ENCODE peak calls at places on chromosomes 5 and 9, in nine cellular contexts. One of them, this sample, is unnamed.

GRCh38 chr9:34809504-34810186 is 99.7 kb upstream of the CCL21 start:
- DNase-seq in fibroblast of lung: peak; percentile 3
- DNase-seq in mammary epithelial cell: peak; percentile 9
- DNase-seq in cardiac muscle cell: peak; percentile 20
- DNase-seq in neuronal stem cell: peak; percentile 18
- DNase-seq in suprapubic skin: no peak
- DNase-seq in thoracic aorta: no peak
- DNase-seq in spleen: no peak
- DNase-seq in CD4-positive, CD25-positive, alpha-beta regulatory T cell: no peak
- DNase-seq in this sample: no peak

GRCh38 chr5:127875235-127876021 is 172.2 kb downstream of the CCDC192 start:
- DNase-seq in suprapubic skin: no peak
- DNase-seq in thoracic aorta: no peak
- DNase-seq in mammary epithelial cell: peak; percentile 51
- DNase-seq in CD4-positive, CD25-positive, alpha-beta regulatory T cell: peak; percentile 32
- DNase-seq in neuronal stem cell: peak; percentile 14
- DNase-seq in fibroblast of lung: peak; percentile 78
- DNase-seq in cardiac muscle cell: peak; percentile 91
- DNase-seq in spleen: no peak
- DNase-seq in this sample: no peak

GRCh38 chr9:115018547-115019435 is 88.4 kb upstream of the TNFSF8 start:
- DNase-seq in CD4-positive, CD25-positive, alpha-beta regulatory T cell: no peak
- DNase-seq in neuronal stem cell: no peak
- DNase-seq in cardiac muscle cell: no peak
- DNase-seq in thoracic aorta: no peak
- DNase-seq in mammary epithelial cell: no peak
- DNase-seq in spleen: no peak
- DNase-seq in fibroblast of lung: peak; percentile 82
- DNase-seq in suprapubic skin: no peak
- DNase-seq in this sample: no peak

GRCh38 chr9:2809692-2810423 is 34.0 kb downstream of the PUM3 start:
- DNase-seq in neuronal stem cell: peak; percentile 36
- DNase-seq in fibroblast of lung: peak; percentile 94
- DNase-seq in thoracic aorta: no peak
- DNase-seq in CD4-positive, CD25-positive, alpha-beta regulatory T cell: no peak
- DNase-seq in mammary epithelial cell: no peak
- DNase-seq in spleen: no peak
- DNase-seq in cardiac muscle cell: peak; percentile 60
- DNase-seq in suprapubic skin: no peak
- DNase-seq in this sample: no peak

GRCh38 chr9:107488400-107489143 is 997 bp downstream of the KLF4 start:
- DNase-seq in suprapubic skin: peak; percentile 92
- DNase-seq in neuronal stem cell: no peak
- DNase-seq in CD4-positive, CD25-positive, alpha-beta regulatory T cell: peak; percentile 12
- DNase-seq in thoracic aorta: peak; percentile 30
- DNase-seq in fibroblast of lung: peak; percentile 79
- DNase-seq in spleen: peak; percentile 86
- DNase-seq in mammary epithelial cell: peak; percentile 70
- DNase-seq in cardiac muscle cell: peak; percentile 37
- DNase-seq in this sample: no peak

GRCh38 chr9:107982735-107983134 is 493.2 kb upstream of the KLF4 start:
- DNase-seq in CD4-positive, CD25-positive, alpha-beta regulatory T cell: no peak
- DNase-seq in cardiac muscle cell: no peak
- DNase-seq in fibroblast of lung: no peak
- DNase-seq in thoracic aorta: no peak
- DNase-seq in neuronal stem cell: no peak
- DNase-seq in mammary epithelial cell: no peak
- DNase-seq in suprapubic skin: no peak
- DNase-seq in spleen: no peak
- DNase-seq in this sample: no peak

GRCh38 chr9:33202552-33203300 is 35.6 kb upstream of the B4GALT1 start:
- DNase-seq in spleen: peak; percentile 84
- DNase-seq in thoracic aorta: no peak
- DNase-seq in neuronal stem cell: no peak
- DNase-seq in CD4-positive, CD25-positive, alpha-beta regulatory T cell: peak; percentile 43
- DNase-seq in suprapubic skin: no peak
- DNase-seq in cardiac muscle cell: no peak
- DNase-seq in mammary epithelial cell: no peak
- DNase-seq in fibroblast of lung: peak; percentile 82
- DNase-seq in this sample: peak; percentile 58

GRCh38 chr9:108150736-108151135 is 661.2 kb upstream of the KLF4 start:
- DNase-seq in CD4-positive, CD25-positive, alpha-beta regulatory T cell: no peak
- DNase-seq in cardiac muscle cell: no peak
- DNase-seq in neuronal stem cell: no peak
- DNase-seq in thoracic aorta: no peak
- DNase-seq in spleen: no peak
- DNase-seq in suprapubic skin: peak; percentile 81
- DNase-seq in mammary epithelial cell: no peak
- DNase-seq in fibroblast of lung: peak; percentile 70
- DNase-seq in this sample: no peak

GRCh38 chr9:13707635-13708410 is 428.3 kb upstream of the MPDZ start:
- DNase-seq in spleen: no peak
- DNase-seq in mammary epithelial cell: peak; percentile 46
- DNase-seq in thoracic aorta: no peak
- DNase-seq in suprapubic skin: no peak
- DNase-seq in neuronal stem cell: no peak
- DNase-seq in fibroblast of lung: peak; percentile 39
- DNase-seq in CD4-positive, CD25-positive, alpha-beta regulatory T cell: no peak
- DNase-seq in cardiac muscle cell: no peak
- DNase-seq in this sample: no peak

GRCh38 chr5:176647870-176648466 is 684 bp downstream of the TSPAN17 start:
- DNase-seq in neuronal stem cell: no peak
- DNase-seq in spleen: peak; percentile 84
- DNase-seq in CD4-positive, CD25-positive, alpha-beta regulatory T cell: peak; percentile 16
- DNase-seq in suprapubic skin: no peak
- DNase-seq in thoracic aorta: no peak
- DNase-seq in mammary epithelial cell: peak; percentile 27
- DNase-seq in cardiac muscle cell: peak; percentile 54
- DNase-seq in fibroblast of lung: no peak
- DNase-seq in this sample: no peak

DNA sequence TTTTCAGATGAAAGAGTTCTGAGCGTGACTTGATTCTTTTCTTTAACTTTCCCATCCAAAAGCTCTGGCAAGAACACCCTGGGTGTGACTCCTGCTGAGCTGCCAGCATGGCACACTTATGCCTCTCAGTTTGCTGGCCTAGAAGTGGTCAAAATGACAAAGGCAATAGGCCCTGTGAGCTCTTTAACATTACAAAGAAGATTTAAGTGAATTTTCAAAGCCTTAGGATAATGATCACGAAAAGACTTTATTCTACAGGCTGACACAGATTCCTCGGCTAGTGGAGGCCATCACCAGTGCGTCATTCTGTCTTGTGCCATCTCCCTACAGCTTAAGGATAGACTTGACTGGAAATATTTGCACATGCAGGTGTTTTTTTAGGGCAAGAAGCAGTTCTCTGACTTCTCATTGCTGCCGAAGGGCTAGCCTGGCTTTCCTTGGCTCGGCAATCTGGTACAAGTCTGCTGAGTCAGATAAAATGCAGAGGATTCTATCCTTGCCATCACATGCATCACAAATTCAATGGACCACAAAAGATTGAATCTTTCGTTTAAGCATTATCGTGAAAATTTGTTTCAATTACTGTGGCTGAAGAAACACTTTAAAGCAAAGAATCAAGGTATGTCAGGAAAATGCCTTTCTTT is 311.5 kb downstream of the COX7C start:
- DNase-seq in mammary epithelial cell: no peak
- DNase-seq in CD4-positive, CD25-positive, alpha-beta regulatory T cell: no peak
- DNase-seq in suprapubic skin: no peak
- DNase-seq in cardiac muscle cell: no peak
- DNase-seq in fibroblast of lung: no peak
- DNase-seq in thoracic aorta: no peak
- DNase-seq in spleen: no peak
- DNase-seq in neuronal stem cell: peak; percentile 3
- DNase-seq in this sample: no peak
- H3K9me3 ChIP-seq in mammary epithelial cell: no peaks in the 10 kb centered on the region
- H3K9me3 ChIP-seq in CD4-positive, CD25-positive, alpha-beta regulatory T cell: no peaks in the 10 kb centered on the region
- H3K9me3 ChIP-seq in suprapubic skin: no peaks in the 10 kb centered on the region
- H3K9me3 ChIP-seq in cardiac muscle cell: no peaks in the 10 kb centered on the region
- H3K9me3 ChIP-seq in fibroblast of lung: no peaks in the 10 kb centered on the region
- H3K9me3 ChIP-seq in thoracic aorta: no peaks in the 10 kb centered on the region
- H3K9me3 ChIP-seq in spleen: no peaks in the 10 kb centered on the region
- H3K9me3 ChIP-seq in neuronal stem cell: no peaks in the 10 kb centered on the region
- H3K9me3 ChIP-seq in this sample: no peaks in the 10 kb centered on the region

GRCh38 chr5:37391591-37391990 is 12.5 kb downstream of the WDR70 start:
- DNase-seq in suprapubic skin: no peak
- DNase-seq in cardiac muscle cell: no peak
- DNase-seq in spleen: no peak
- DNase-seq in neuronal stem cell: no peak
- DNase-seq in fibroblast of lung: no peak
- DNase-seq in thoracic aorta: no peak
- DNase-seq in CD4-positive, CD25-positive, alpha-beta regulatory T cell: no peak
- DNase-seq in mammary epithelial cell: no peak
- DNase-seq in this sample: no peak
- H3K36me3 ChIP-seq in suprapubic skin: peaks cover 58% of the 10 kb centered on the region
- H3K36me3 ChIP-seq in cardiac muscle cell: peaks cover 24% of the 10 kb centered on the region
- H3K36me3 ChIP-seq in spleen: peaks cover 85% of the 10 kb centered on the region
- H3K36me3 ChIP-seq in neuronal stem cell: peaks cover 52% of the 10 kb centered on the region
- H3K36me3 ChIP-seq in fibroblast of lung: no peaks in the 10 kb centered on the region
- H3K36me3 ChIP-seq in thoracic aorta: peaks cover 16% of the 10 kb centered on the region
- H3K36me3 ChIP-seq in CD4-positive, CD25-positive, alpha-beta regulatory T cell: peaks cover 42% of the 10 kb centered on the region
- H3K36me3 ChIP-seq in mammary epithelial cell: peaks cover 2% of the 10 kb centered on the region
- H3K36me3 ChIP-seq in this sample: peaks cover 27% of the 10 kb centered on the region

GRCh38 chr5:76809141-76809540 is 9.7 kb upstream of the F2RL1 start:
- DNase-seq in neuronal stem cell: no peak
- DNase-seq in thoracic aorta: no peak
- DNase-seq in fibroblast of lung: no peak
- DNase-seq in cardiac muscle cell: no peak
- DNase-seq in spleen: no peak
- DNase-seq in CD4-positive, CD25-positive, alpha-beta regulatory T cell: no peak
- DNase-seq in mammary epithelial cell: no peak
- DNase-seq in suprapubic skin: no peak
- DNase-seq in this sample: no peak

GRCh38 chr5:76811214-76811613 is 7.6 kb upstream of the F2RL1 start:
- DNase-seq in thoracic aorta: no peak
- DNase-seq in neuronal stem cell: no peak
- DNase-seq in CD4-positive, CD25-positive, alpha-beta regulatory T cell: no peak
- DNase-seq in spleen: no peak
- DNase-seq in cardiac muscle cell: no peak
- DNase-seq in fibroblast of lung: no peak
- DNase-seq in mammary epithelial cell: peak; percentile 96
- DNase-seq in suprapubic skin: no peak
- DNase-seq in this sample: no peak

GRCh38 chr5:76807296-76807695 is 11.5 kb upstream of the F2RL1 start:
- DNase-seq in neuronal stem cell: no peak
- DNase-seq in CD4-positive, CD25-positive, alpha-beta regulatory T cell: no peak
- DNase-seq in mammary epithelial cell: peak; percentile 85
- DNase-seq in cardiac muscle cell: peak; percentile 19
- DNase-seq in spleen: no peak
- DNase-seq in thoracic aorta: no peak
- DNase-seq in fibroblast of lung: peak; percentile 76
- DNase-seq in suprapubic skin: no peak
- DNase-seq in this sample: no peak

GRCh38 chr5:76808142-76808691 is 10.6 kb upstream of the F2RL1 start:
- DNase-seq in suprapubic skin: no peak
- DNase-seq in fibroblast of lung: no peak
- DNase-seq in neuronal stem cell: no peak
- DNase-seq in mammary epithelial cell: no peak
- DNase-seq in spleen: peak; percentile 30
- DNase-seq in CD4-positive, CD25-positive, alpha-beta regulatory T cell: no peak
- DNase-seq in cardiac muscle cell: no peak
- DNase-seq in thoracic aorta: no peak
- DNase-seq in this sample: no peak

GRCh38 chr5:76810236-76810635 is 8.6 kb upstream of the F2RL1 start:
- DNase-seq in cardiac muscle cell: no peak
- DNase-seq in mammary epithelial cell: no peak
- DNase-seq in neuronal stem cell: no peak
- DNase-seq in fibroblast of lung: no peak
- DNase-seq in thoracic aorta: no peak
- DNase-seq in CD4-positive, CD25-positive, alpha-beta regulatory T cell: no peak
- DNase-seq in suprapubic skin: no peak
- DNase-seq in spleen: no peak
- DNase-seq in this sample: no peak
- H3K4me1 ChIP-seq in cardiac muscle cell: peaks cover 3% of the 10 kb centered on the region
- H3K4me1 ChIP-seq in mammary epithelial cell: peaks cover 41% of the 10 kb centered on the region
- H3K4me1 ChIP-seq in neuronal stem cell: peaks cover 29% of the 10 kb centered on the region
- H3K4me1 ChIP-seq in fibroblast of lung: peaks cover 10% of the 10 kb centered on the region
- H3K4me1 ChIP-seq in thoracic aorta: no peaks in the 10 kb centered on the region
- H3K4me1 ChIP-seq in CD4-positive, CD25-positive, alpha-beta regulatory T cell: no peaks in the 10 kb centered on the region
- H3K4me1 ChIP-seq in suprapubic skin: peaks cover 37% of the 10 kb centered on the region
- H3K4me1 ChIP-seq in spleen: no peaks in the 10 kb centered on the region
- H3K4me1 ChIP-seq in this sample: no peaks in the 10 kb centered on the region

GRCh38 chr5:141427783-141428426 is 2.4 kb upstream of the PCDHGA12 start:
- DNase-seq in suprapubic skin: no peak
- DNase-seq in fibroblast of lung: no peak
- DNase-seq in spleen: no peak
- DNase-seq in mammary epithelial cell: no peak
- DNase-seq in CD4-positive, CD25-positive, alpha-beta regulatory T cell: no peak
- DNase-seq in thoracic aorta: no peak
- DNase-seq in cardiac muscle cell: no peak
- DNase-seq in neuronal stem cell: no peak
- DNase-seq in this sample: no peak

GRCh38 chr5:141437208-141437607 is 6.9 kb downstream of the PCDHGA12 start:
- DNase-seq in neuronal stem cell: no peak
- DNase-seq in mammary epithelial cell: no peak
- DNase-seq in thoracic aorta: no peak
- DNase-seq in spleen: no peak
- DNase-seq in fibroblast of lung: no peak
- DNase-seq in CD4-positive, CD25-positive, alpha-beta regulatory T cell: no peak
- DNase-seq in cardiac muscle cell: no peak
- DNase-seq in suprapubic skin: no peak
- DNase-seq in this sample: no peak

GRCh38 chr5:141430332-141431113 is at the start of gene PCDHGA12:
- DNase-seq in CD4-positive, CD25-positive, alpha-beta regulatory T cell: peak; percentile 46
- DNase-seq in suprapubic skin: no peak
- DNase-seq in spleen: no peak
- DNase-seq in neuronal stem cell: no peak
- DNase-seq in cardiac muscle cell: no peak
- DNase-seq in mammary epithelial cell: peak; percentile 82
- DNase-seq in thoracic aorta: no peak
- DNase-seq in fibroblast of lung: peak; percentile 94
- DNase-seq in this sample: no peak

GRCh38 chr5:141434006-141434405 is 3.7 kb downstream of the PCDHGA12 start:
- DNase-seq in CD4-positive, CD25-positive, alpha-beta regulatory T cell: no peak
- DNase-seq in mammary epithelial cell: no peak
- DNase-seq in neuronal stem cell: no peak
- DNase-seq in spleen: no peak
- DNase-seq in fibroblast of lung: peak; percentile 32
- DNase-seq in cardiac muscle cell: no peak
- DNase-seq in thoracic aorta: no peak
- DNase-seq in suprapubic skin: no peak
- DNase-seq in this sample: no peak

GRCh38 chr5:141431286-141431685 is 979 bp downstream of the PCDHGA12 start:
- DNase-seq in cardiac muscle cell: no peak
- DNase-seq in spleen: no peak
- DNase-seq in fibroblast of lung: peak; percentile 24
- DNase-seq in thoracic aorta: no peak
- DNase-seq in CD4-positive, CD25-positive, alpha-beta regulatory T cell: no peak
- DNase-seq in suprapubic skin: no peak
- DNase-seq in mammary epithelial cell: no peak
- DNase-seq in neuronal stem cell: no peak
- DNase-seq in this sample: no peak
- H3K9me3 ChIP-seq in cardiac muscle cell: peaks cover 5% of the 10 kb centered on the region
- H3K9me3 ChIP-seq in spleen: peaks cover 100% of the 10 kb centered on the region
- H3K9me3 ChIP-seq in fibroblast of lung: peaks cover 8% of the 10 kb centered on the region
- H3K9me3 ChIP-seq in thoracic aorta: peaks cover 93% of the 10 kb centered on the region
- H3K9me3 ChIP-seq in CD4-positive, CD25-positive, alpha-beta regulatory T cell: peaks cover 21% of the 10 kb centered on the region
- H3K9me3 ChIP-seq in suprapubic skin: peaks cover 72% of the 10 kb centered on the region
- H3K9me3 ChIP-seq in mammary epithelial cell: peaks cover 39% of the 10 kb centered on the region
- H3K9me3 ChIP-seq in neuronal stem cell: peaks cover 48% of the 10 kb centered on the region
- H3K9me3 ChIP-seq in this sample: peaks cover 5% of the 10 kb centered on the region

This sample was measured in CD4-positive, alpha-beta memory T cell.